ENCODE peak calls at places on chromosomes 5 and 9, in four cellular contexts. T is esophagus squamous epithelium, C is ovary, G is HCT116. A is an unnamed sample.

GRCh38 chr5:79990205-79990597 is 861 bp downstream of the MTX3 start:
- DNase-seq in T (no peak), C (no peak), G (no peak), A (no peak)

GRCh38 chr5:143536364-143536763 is 132.9 kb upstream of the NR3C1 start:
- DNase-seq in T (no peak), C (no peak), G (peak; percentile 37), A (peak; percentile 96)

GRCh38 chr5:149130932-149131273 is 10.4 kb upstream of the ABLIM3 start:
- DNase-seq in T (no peak), C (no peak), G (no peak), A (no peak)

GRCh38 chr9:120913673-120914266 is 12.8 kb downstream of the TRAF1 start:
- DNase-seq in T (no peak), C (no peak), G (no peak), A (no peak)

GRCh38 chr9:114287763-114288232 is 35.1 kb upstream of the ORM1 start:
- DNase-seq in T (no peak), C (peak; percentile 25), G (no peak), A (no peak)

GRCh38 chr5:14871084-14871572 is 450 bp downstream of the ANKH start:
- DNase-seq in T (no peak), C (peak; percentile 56), G (no peak), A (no peak)

GRCh38 chr5:170896779-170897178 is 35.0 kb downstream of the RANBP17 start:
- DNase-seq in T (no peak), C (no peak), G (no peak), A (no peak)

GRCh38 chr9:73118898-73119554 is 32.6 kb upstream of the ANXA1 start:
- DNase-seq in T (no peak), C (no peak), G (peak; percentile 66), A (peak; percentile 97)

GRCh38 chr5:117455236-117456233 is 880.9 kb upstream of the SEMA6A start:
- DNase-seq in T (no peak), C (no peak), G (peak; percentile 23), A (no peak)

GRCh38 chr9:89661956-89662717 is 57.3 kb downstream of the GADD45G start:
- DNase-seq in T (no peak), C (peak; percentile 98), G (peak; percentile 35), A (peak; percentile 79)

GRCh38 chr5:172823840-172824362 is 10.2 kb upstream of the ERGIC1 start:
- DNase-seq in T (no peak), C (no peak), G (no peak), A (no peak)

GRCh38 chr9:120904061-120904998 is 22.3 kb downstream of the TRAF1 start:
- DNase-seq in T (no peak), C (no peak), G (no peak), A (no peak)

GRCh38 chr5:144510845-144511580 is 340.3 kb downstream of the KCTD16 start:
- DNase-seq in T (no peak), C (no peak), G (no peak), A (no peak)

GRCh38 chr5:87367243-87367642 is 45.5 kb downstream of the CCNH start:
- DNase-seq in T (no peak), C (no peak), G (no peak), A (no peak)

GRCh38 chr5:76622973-76623596 is at the start of gene F2RL2:
- DNase-seq in T (no peak), C (no peak), G (no peak), A (peak; percentile 55)

GRCh38 chr5:161921781-161922180 is 73.9 kb downstream of the GABRA1 start:
- DNase-seq in T (no peak), C (no peak), G (no peak), A (no peak)

GRCh38 chr9:121360975-121361374 is 9.1 kb downstream of the STOM start:
- DNase-seq in T (no peak), C (no peak), G (no peak), A (peak; percentile 66)

GRCh38 chr9:34256104-34256503 is 73.0 kb downstream of the KIF24 start:
- DNase-seq in T (no peak), C (no peak), G (no peak), A (no peak)

GRCh38 chr9:27382308-27382707 is 85.4 kb upstream of the EQTN start:
- DNase-seq in T (no peak), C (no peak), G (no peak), A (peak; percentile 48)

GRCh38 chr5:6362846-6363245 is 15.5 kb downstream of the MED10 start:
- DNase-seq in T (no peak), C (no peak), G (no peak), A (no peak)

GRCh38 chr9:88388203-88388885 is at the start of gene SPIN1:
- DNase-seq in T (no peak), C (peak; percentile 92), G (peak; percentile 35), A (no peak)

GRCh38 chr9:4832786-4833579 is 40.2 kb downstream of the RCL1 start:
- DNase-seq in T (no peak), C (no peak), G (peak; percentile 94), A (peak; percentile 93)

GRCh38 chr9:114035845-114036785 is 42.0 kb downstream of the AMBP start:
- DNase-seq in T (no peak), C (no peak), G (no peak), A (no peak)

GRCh38 chr5:135497971-135498661 is 37.6 kb downstream of the NEUROG1 start:
- DNase-seq in T (no peak), C (no peak), G (no peak), A (peak; percentile 50)

GRCh38 chr9:134066923-134067851 is 639 bp downstream of the BRD3 start:
- DNase-seq in T (no peak), C (peak; percentile 56), G (no peak), A (no peak)

GRCh38 chr5:127026166-127026565 is 4.2 kb downstream of the MARCHF3 start:
- DNase-seq in T (no peak), C (no peak), G (no peak), A (no peak)

GRCh38 chr9:136665704-136666363 is 3.1 kb downstream of the EGFL7 start:
- DNase-seq in T (no peak), C (no peak), G (no peak), A (no peak)

GRCh38 chr5:177607452-177608192 is 7.7 kb downstream of the B4GALT7 start:
- DNase-seq in T (no peak), C (peak; percentile 77), G (no peak), A (peak; percentile 55)

GRCh38 chr9:95735701-95736100 is 139.8 kb upstream of the ERCC6L2 start:
- DNase-seq in T (no peak), C (no peak), G (no peak), A (peak; percentile 6)

GRCh38 chr9:91374939-91375338 is 13.2 kb upstream of the AUH start:
- DNase-seq in T (no peak), C (no peak), G (no peak), A (peak; percentile 45)

GRCh38 chr5:20231040-20231439 is 243.0 kb upstream of the CDH18 start:
- DNase-seq in T (no peak), C (no peak), G (no peak), A (no peak)

GRCh38 chr5:52801329-52801728 is 13.6 kb downstream of the ITGA1 start:
- DNase-seq in T (no peak), C (peak; percentile 13), G (no peak), A (no peak)

GRCh38 chr5:91417219-91417618 is 34.1 kb upstream of the ARRDC3 start:
- DNase-seq in T (no peak), C (no peak), G (no peak), A (no peak)

GRCh38 chr9:69149321-69149807 is 24.7 kb upstream of the TJP2 start:
- DNase-seq in T (no peak), C (no peak), G (no peak), A (no peak)

GRCh38 chr5:37495668-37496067 is 116.5 kb downstream of the WDR70 start:
- DNase-seq in T (no peak), C (no peak), G (no peak), A (peak; percentile 81)

GRCh38 chr9:94002316-94003140 is 47.4 kb upstream of the BARX1 start:
- DNase-seq in T (no peak), C (no peak), G (no peak), A (peak; percentile 26)

DNA sequence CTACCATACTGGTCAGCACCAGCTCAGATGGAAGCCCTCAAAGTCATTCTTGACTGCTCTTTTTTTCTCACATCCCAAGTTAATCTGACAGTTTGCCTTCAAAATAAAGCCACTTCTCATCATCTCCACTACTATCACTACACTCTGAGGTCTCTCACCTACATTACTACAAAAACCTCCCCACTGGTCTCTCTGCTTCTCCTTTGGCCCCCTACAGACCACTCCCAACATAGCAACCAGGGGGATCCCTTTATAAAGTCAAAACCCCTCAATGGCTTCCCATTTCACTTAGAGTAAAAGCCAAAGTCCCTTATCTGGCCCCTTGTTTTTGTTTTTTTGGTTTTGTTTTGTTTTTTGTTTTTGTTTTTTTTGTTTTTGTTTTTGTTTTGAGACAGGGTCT is 4.6 kb downstream of the ARAP3 start:
- DNase-seq in T (no peak), C (no peak), G (no peak), A (no peak)
- TF ChIP-seq CTCF in T (no peak), C (no peak), G (peak; percentile 23), A (no peak)

DNA sequence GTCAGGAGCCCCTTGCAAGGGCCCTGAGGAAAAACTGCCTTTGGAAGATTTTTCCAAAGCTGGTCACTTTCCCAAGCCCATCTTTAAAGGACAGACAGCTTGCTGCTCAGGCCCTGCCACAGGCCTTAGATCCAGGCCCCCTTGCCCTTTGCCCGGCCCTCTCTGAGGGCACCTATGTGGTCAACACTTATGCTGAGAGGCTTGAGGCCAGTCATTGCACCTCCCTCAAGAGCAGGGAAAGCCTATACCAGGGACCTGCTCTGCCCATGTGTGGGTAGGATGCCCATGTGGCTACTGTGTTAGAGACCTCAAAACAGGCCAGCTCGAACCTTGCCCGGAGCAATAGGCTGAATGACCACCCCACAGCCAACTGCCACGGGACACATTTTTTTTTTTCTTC is 3.7 kb downstream of the TCF7 start:
- DNase-seq in T (no peak), C (no peak), G (no peak), A (no peak)
- H3K4me1 ChIP-seq in T (peaks cover 29% of the 10 kb centered on the region), C (peaks cover 5% of the 10 kb centered on the region), G (peaks cover 19% of the 10 kb centered on the region), A (no peaks in the 10 kb centered on the region)

DNA sequence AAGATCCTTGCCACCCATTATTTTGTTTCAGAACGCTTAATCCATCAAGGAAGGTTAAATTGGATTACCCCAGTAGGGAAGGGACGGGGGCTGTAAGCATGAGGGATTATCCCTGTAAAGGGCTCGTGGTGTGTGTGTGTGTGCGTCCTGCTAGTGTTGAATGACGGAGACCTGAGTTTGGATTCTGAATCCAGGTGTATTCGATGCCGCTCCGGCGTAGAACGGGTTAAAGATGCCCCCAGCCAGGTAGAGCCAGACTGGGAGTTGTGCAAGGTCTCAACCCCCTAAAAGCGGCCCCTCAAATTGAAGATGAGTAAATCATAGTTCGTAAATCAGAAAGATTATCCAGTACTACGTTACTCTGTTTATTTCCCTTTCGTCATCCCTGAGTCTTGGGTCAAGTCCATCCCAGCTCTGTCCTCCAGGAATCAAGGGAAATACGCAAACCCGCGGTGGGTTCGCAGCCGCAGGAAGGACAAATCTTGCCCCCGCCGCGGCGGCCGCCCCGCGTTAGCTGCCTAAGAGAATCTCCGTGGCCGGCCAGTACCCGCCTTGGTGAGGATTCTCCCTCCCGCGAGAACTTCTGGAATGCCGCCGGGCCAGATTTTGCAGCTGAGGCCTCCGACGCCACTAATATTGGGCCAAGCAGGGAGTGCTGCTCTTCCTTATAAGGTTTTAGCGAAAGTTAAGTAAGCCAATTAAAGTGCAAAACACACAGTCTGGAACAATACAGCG is 586 bp upstream of the MTAP start:
- DNase-seq in T (peak; percentile 21), C (peak; percentile 85), G (peak; percentile 82), A (peak; percentile 43)
- H3K27ac ChIP-seq in T (peak overlapping the region; percentile 96), C (peak overlapping the region; percentile 86), G (peak overlapping the region; percentile 98), A (peak overlapping the region; percentile 47)

DNA sequence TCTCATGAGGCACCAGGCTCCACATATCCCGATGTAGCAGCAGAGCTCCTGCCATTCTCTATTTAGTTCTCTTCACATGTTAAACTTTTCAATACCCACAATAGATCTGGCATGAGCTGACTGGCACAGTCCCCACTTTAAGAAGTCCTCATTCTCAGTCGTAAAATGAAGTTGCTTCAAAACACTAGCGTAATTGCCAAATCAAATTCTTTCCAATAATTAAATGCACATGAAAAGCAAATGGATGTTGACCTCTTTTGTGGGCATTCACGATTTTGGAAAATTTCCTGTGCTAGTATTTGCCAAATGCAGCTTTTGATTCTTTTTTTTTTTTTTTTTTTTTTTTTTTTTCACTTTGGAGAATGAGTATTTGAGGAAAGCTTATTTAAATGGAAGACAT is 32.3 kb downstream of the HAPLN1 start:
- DNase-seq in T (no peak), C (no peak), G (no peak), A (no peak)
- TF ChIP-seq CTCF in T (no peak), C (no peak), G (no peak), A (no peak)